ENCODE peak calls at places on chromosomes 16 and 17, in ten cellular contexts. One of them, this sample, is unnamed.

GRCh38 chr17:7858487-7858832 is 657 bp downstream of the CYB5D1 start:
- DNase-seq in T-helper 9 cell: peak
- DNase-seq in left cardiac atrium: peak
- DNase-seq in substantia nigra: no peak
- DNase-seq in A172: no peak
- DNase-seq in T follicular helper cell: no peak
- DNase-seq in OCI-LY7: peak
- DNase-seq in stimulated activated CD4-positive, alpha-beta T cell treated with anti-CD3 and anti-CD28 coated beads, Interleukin-15, amount 100 ng/mL, for 1 hour: peak
- DNase-seq in stimulated activated CD8-positive, alpha-beta memory T cell treated with anti-CD3 and anti-CD28 coated beads, Interleukin-4, amount 100 ng/mL, for 4 hours: no peak
- DNase-seq in frontal cortex: no peak
- DNase-seq in this sample: peak

GRCh38 chr16:57297856-57298255 is 13.4 kb upstream of the PLLP start:
- DNase-seq in A172: no peak
- DNase-seq in T-helper 9 cell: peak
- DNase-seq in T follicular helper cell: peak
- DNase-seq in left cardiac atrium: no peak
- DNase-seq in substantia nigra: no peak
- DNase-seq in frontal cortex: no peak
- DNase-seq in stimulated activated CD4-positive, alpha-beta T cell treated with anti-CD3 and anti-CD28 coated beads, Interleukin-15, amount 100 ng/mL, for 1 hour: no peak
- DNase-seq in stimulated activated CD8-positive, alpha-beta memory T cell treated with anti-CD3 and anti-CD28 coated beads, Interleukin-4, amount 100 ng/mL, for 4 hours: no peak
- DNase-seq in OCI-LY7: peak
- DNase-seq in this sample: peak

GRCh38 chr17:19940722-19941464 is 36.7 kb downstream of the AKAP10 start:
- DNase-seq in stimulated activated CD8-positive, alpha-beta memory T cell treated with anti-CD3 and anti-CD28 coated beads, Interleukin-4, amount 100 ng/mL, for 4 hours: no peak
- DNase-seq in T-helper 9 cell: no peak
- DNase-seq in A172: peak
- DNase-seq in OCI-LY7: no peak
- DNase-seq in T follicular helper cell: no peak
- DNase-seq in substantia nigra: no peak
- DNase-seq in left cardiac atrium: no peak
- DNase-seq in stimulated activated CD4-positive, alpha-beta T cell treated with anti-CD3 and anti-CD28 coated beads, Interleukin-15, amount 100 ng/mL, for 1 hour: no peak
- DNase-seq in frontal cortex: no peak
- DNase-seq in this sample: no peak

GRCh38 chr16:30715777-30716445 is 16.9 kb downstream of the SRCAP start:
- DNase-seq in A172: peak
- DNase-seq in T-helper 9 cell: peak
- DNase-seq in frontal cortex: no peak
- DNase-seq in stimulated activated CD4-positive, alpha-beta T cell treated with anti-CD3 and anti-CD28 coated beads, Interleukin-15, amount 100 ng/mL, for 1 hour: no peak
- DNase-seq in left cardiac atrium: no peak
- DNase-seq in T follicular helper cell: no peak
- DNase-seq in stimulated activated CD8-positive, alpha-beta memory T cell treated with anti-CD3 and anti-CD28 coated beads, Interleukin-4, amount 100 ng/mL, for 4 hours: no peak
- DNase-seq in substantia nigra: no peak
- DNase-seq in OCI-LY7: no peak
- DNase-seq in this sample: peak

GRCh38 chr17:1555618-1556471 is 6.7 kb downstream of the PITPNA start:
- DNase-seq in stimulated activated CD4-positive, alpha-beta T cell treated with anti-CD3 and anti-CD28 coated beads, Interleukin-15, amount 100 ng/mL, for 1 hour: no peak
- DNase-seq in A172: no peak
- DNase-seq in frontal cortex: no peak
- DNase-seq in T-helper 9 cell: no peak
- DNase-seq in OCI-LY7: peak
- DNase-seq in T follicular helper cell: no peak
- DNase-seq in substantia nigra: peak
- DNase-seq in stimulated activated CD8-positive, alpha-beta memory T cell treated with anti-CD3 and anti-CD28 coated beads, Interleukin-4, amount 100 ng/mL, for 4 hours: no peak
- DNase-seq in left cardiac atrium: peak
- DNase-seq in this sample: no peak

GRCh38 chr17:67659028-67659427 is 58.7 kb upstream of the NOL11 start:
- DNase-seq in T-helper 9 cell: no peak
- DNase-seq in substantia nigra: no peak
- DNase-seq in stimulated activated CD4-positive, alpha-beta T cell treated with anti-CD3 and anti-CD28 coated beads, Interleukin-15, amount 100 ng/mL, for 1 hour: no peak
- DNase-seq in A172: no peak
- DNase-seq in frontal cortex: no peak
- DNase-seq in T follicular helper cell: no peak
- DNase-seq in stimulated activated CD8-positive, alpha-beta memory T cell treated with anti-CD3 and anti-CD28 coated beads, Interleukin-4, amount 100 ng/mL, for 4 hours: no peak
- DNase-seq in OCI-LY7: no peak
- DNase-seq in left cardiac atrium: no peak
- DNase-seq in this sample: no peak

GRCh38 chr17:64085650-64086005 is 44.3 kb downstream of the ERN1 start:
- DNase-seq in left cardiac atrium: no peak
- DNase-seq in substantia nigra: no peak
- DNase-seq in A172: no peak
- DNase-seq in OCI-LY7: no peak
- DNase-seq in stimulated activated CD4-positive, alpha-beta T cell treated with anti-CD3 and anti-CD28 coated beads, Interleukin-15, amount 100 ng/mL, for 1 hour: no peak
- DNase-seq in T-helper 9 cell: no peak
- DNase-seq in T follicular helper cell: no peak
- DNase-seq in frontal cortex: no peak
- DNase-seq in stimulated activated CD8-positive, alpha-beta memory T cell treated with anti-CD3 and anti-CD28 coated beads, Interleukin-4, amount 100 ng/mL, for 4 hours: no peak
- DNase-seq in this sample: no peak

GRCh38 chr17:9389116-9389515 is 186.5 kb downstream of the STX8 start:
- DNase-seq in frontal cortex: no peak
- DNase-seq in stimulated activated CD8-positive, alpha-beta memory T cell treated with anti-CD3 and anti-CD28 coated beads, Interleukin-4, amount 100 ng/mL, for 4 hours: no peak
- DNase-seq in left cardiac atrium: no peak
- DNase-seq in substantia nigra: no peak
- DNase-seq in T follicular helper cell: no peak
- DNase-seq in stimulated activated CD4-positive, alpha-beta T cell treated with anti-CD3 and anti-CD28 coated beads, Interleukin-15, amount 100 ng/mL, for 1 hour: no peak
- DNase-seq in T-helper 9 cell: no peak
- DNase-seq in A172: peak
- DNase-seq in OCI-LY7: no peak
- DNase-seq in this sample: no peak

GRCh38 chr17:48540213-48540612 is 4.7 kb downstream of the HOXB2 start:
- DNase-seq in stimulated activated CD4-positive, alpha-beta T cell treated with anti-CD3 and anti-CD28 coated beads, Interleukin-15, amount 100 ng/mL, for 1 hour: no peak
- DNase-seq in T follicular helper cell: no peak
- DNase-seq in OCI-LY7: no peak
- DNase-seq in left cardiac atrium: no peak
- DNase-seq in substantia nigra: no peak
- DNase-seq in A172: no peak
- DNase-seq in stimulated activated CD8-positive, alpha-beta memory T cell treated with anti-CD3 and anti-CD28 coated beads, Interleukin-4, amount 100 ng/mL, for 4 hours: no peak
- DNase-seq in frontal cortex: no peak
- DNase-seq in T-helper 9 cell: no peak
- DNase-seq in this sample: no peak

GRCh38 chr17:75241996-75242460 is 19.4 kb downstream of the GGA3 start:
- DNase-seq in A172: peak
- DNase-seq in OCI-LY7: no peak
- DNase-seq in stimulated activated CD4-positive, alpha-beta T cell treated with anti-CD3 and anti-CD28 coated beads, Interleukin-15, amount 100 ng/mL, for 1 hour: no peak
- DNase-seq in frontal cortex: no peak
- DNase-seq in substantia nigra: no peak
- DNase-seq in left cardiac atrium: no peak
- DNase-seq in T-helper 9 cell: peak
- DNase-seq in T follicular helper cell: no peak
- DNase-seq in stimulated activated CD8-positive, alpha-beta memory T cell treated with anti-CD3 and anti-CD28 coated beads, Interleukin-4, amount 100 ng/mL, for 4 hours: no peak
- DNase-seq in this sample: no peak

GRCh38 chr16:53757971-53758609 is 54.1 kb downstream of the FTO start:
- DNase-seq in T follicular helper cell: no peak
- DNase-seq in left cardiac atrium: no peak
- DNase-seq in T-helper 9 cell: no peak
- DNase-seq in OCI-LY7: no peak
- DNase-seq in substantia nigra: no peak
- DNase-seq in A172: no peak
- DNase-seq in stimulated activated CD8-positive, alpha-beta memory T cell treated with anti-CD3 and anti-CD28 coated beads, Interleukin-4, amount 100 ng/mL, for 4 hours: no peak
- DNase-seq in frontal cortex: no peak
- DNase-seq in stimulated activated CD4-positive, alpha-beta T cell treated with anti-CD3 and anti-CD28 coated beads, Interleukin-15, amount 100 ng/mL, for 1 hour: no peak
- DNase-seq in this sample: no peak

This sample was measured in effector CD4-positive, alpha-beta T cell.